ENCODE peak calls at places on chromosomes 13 and 19, in eight cellular contexts. D is heart left ventricle, M is neural progenitor cell, T is stomach, R is cardiac muscle cell, Z is tibial artery, W is fibroblast of mammary gland, L is progenitor cell of endocrine pancreas. H is an unnamed sample.

GRCh38 chr13:73109969-73110368 is 51.2 kb downstream of the KLF5 start:
- DNase-seq in D (no peak), M (no peak), T (no peak), R (no peak), Z (no peak), W (no peak), L (no peak), H (no peak)

GRCh38 chr13:111385182-111385857 is 64.9 kb downstream of the TEX29 start:
- DNase-seq in D (no peak), M (no peak), T (peak; percentile 10), R (no peak), Z (no peak), W (no peak), L (no peak), H (no peak)

GRCh38 chr13:44108345-44108858 is 228.7 kb downstream of the LACC1 start:
- DNase-seq in D (peak; percentile 25), M (no peak), T (peak; percentile 72), R (peak; percentile 5), Z (peak; percentile 31), W (peak; percentile 20), L (no peak), H (no peak)

GRCh38 chr19:46288896-46289588 is 7.8 kb upstream of the HIF3A start:
- DNase-seq in D (peak; percentile 46), M (no peak), T (no peak), R (peak; percentile 94), Z (peak; percentile 34), W (peak; percentile 98), L (no peak), H (no peak)

GRCh38 chr13:46804391-46804815 is 7.4 kb upstream of the ESD start:
- DNase-seq in D (no peak), M (no peak), T (no peak), R (peak; percentile 72), Z (no peak), W (peak; percentile 97), L (no peak), H (no peak)

GRCh38 chr13:27415116-27415515 is 9.3 kb upstream of the GTF3A start:
- DNase-seq in D (no peak), M (no peak), T (no peak), R (no peak), Z (no peak), W (no peak), L (no peak), H (no peak)

GRCh38 chr19:17944301-17944700 is 11.5 kb downstream of the CCDC124 start:
- DNase-seq in D (no peak), M (no peak), T (no peak), R (peak; percentile 71), Z (no peak), W (peak; percentile 89), L (no peak), H (no peak)

GRCh38 chr13:59890064-59890463 is 273.7 kb downstream of the DIAPH3 start:
- DNase-seq in D (no peak), M (no peak), T (no peak), R (peak; percentile 38), Z (no peak), W (peak; percentile 11), L (no peak), H (no peak)

GRCh38 chr13:111949311-111949710 is 117.6 kb upstream of the SOX1 start:
- DNase-seq in D (no peak), M (no peak), T (peak; percentile 10), R (no peak), Z (no peak), W (no peak), L (no peak), H (no peak)

GRCh38 chr19:18419699-18420460 is 682 bp downstream of the SSBP4 start:
- DNase-seq in D (no peak), M (peak; percentile 62), T (no peak), R (no peak), Z (peak; percentile 51), W (no peak), L (peak; percentile 20), H (no peak)

GRCh38 chr19:29662604-29663404 is 2.5 kb upstream of the PLEKHF1 start:
- DNase-seq in D (peak; percentile 68), M (no peak), T (peak; percentile 74), R (peak; percentile 95), Z (peak; percentile 85), W (peak; percentile 94), L (no peak), H (no peak)

GRCh38 chr19:29665215-29665825 is at the start of gene PLEKHF1:
- DNase-seq in D (peak; percentile 93), M (peak; percentile 93), T (peak; percentile 94), R (peak; percentile 79), Z (peak; percentile 87), W (peak; percentile 68), L (peak; percentile 92), H (peak; percentile 83)

GRCh38 chr19:29663861-29664752 is 1.2 kb upstream of the PLEKHF1 start:
- DNase-seq in D (no peak), M (no peak), T (no peak), R (no peak), Z (no peak), W (no peak), L (no peak), H (no peak)

GRCh38 chr19:29665826-29666633 is 769 bp downstream of the PLEKHF1 start:
- DNase-seq in D (peak; percentile 63), M (peak; percentile 62), T (peak; percentile 41), R (peak; percentile 73), Z (peak; percentile 79), W (peak; percentile 85), L (no peak), H (no peak)

DNA sequence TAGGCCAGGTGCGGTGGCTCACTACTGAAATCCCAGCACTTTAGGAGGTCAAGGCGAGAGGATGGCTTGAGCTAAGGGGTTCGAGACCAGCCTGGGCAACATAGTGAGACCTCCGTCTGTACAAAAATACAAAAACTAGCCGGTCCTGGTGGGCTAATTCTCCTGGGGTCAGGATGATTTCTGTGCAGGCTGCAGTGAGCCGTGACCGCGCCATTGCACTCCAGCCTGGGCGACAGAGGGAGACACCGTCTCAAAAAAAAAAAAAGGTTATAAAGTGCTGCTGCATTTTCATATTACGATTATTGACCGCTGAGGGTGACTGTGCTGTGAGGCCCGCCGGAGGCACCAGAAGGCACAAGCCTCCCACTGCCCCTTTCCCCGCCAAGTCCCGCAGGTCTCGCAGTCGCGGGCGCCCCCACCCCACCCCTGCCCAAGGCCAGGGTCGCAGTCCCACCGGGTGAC is 477 bp upstream of the PLEKHF1 start:
- DNase-seq in D (no peak), M (no peak), T (no peak), R (no peak), Z (no peak), W (no peak), L (no peak), H (no peak)
- TF ChIP-seq CTCF in D (no peak), M (no peak), T (no peak), R (no peak), Z (no peak), W (no peak), L (peak; percentile 25), H (peak; percentile 24)

GRCh38 chr19:41689993-41690800 is 2.1 kb upstream of the CEACAM7 start:
- DNase-seq in D (no peak), M (no peak), T (no peak), R (no peak), Z (no peak), W (no peak), L (no peak), H (no peak)

GRCh38 chr19:41690801-41691065 is 2.7 kb upstream of the CEACAM7 start:
- DNase-seq in D (no peak), M (no peak), T (no peak), R (no peak), Z (no peak), W (no peak), L (no peak), H (no peak)

GRCh38 chr19:41688687-41689086 is 617 bp upstream of the CEACAM7 start:
- DNase-seq in D (no peak), M (no peak), T (no peak), R (no peak), Z (no peak), W (no peak), L (no peak), H (no peak)

GRCh38 chr19:41694196-41694595 is 6.1 kb upstream of the CEACAM7 start:
- DNase-seq in D (no peak), M (no peak), T (no peak), R (no peak), Z (no peak), W (no peak), L (no peak), H (no peak)

DNA sequence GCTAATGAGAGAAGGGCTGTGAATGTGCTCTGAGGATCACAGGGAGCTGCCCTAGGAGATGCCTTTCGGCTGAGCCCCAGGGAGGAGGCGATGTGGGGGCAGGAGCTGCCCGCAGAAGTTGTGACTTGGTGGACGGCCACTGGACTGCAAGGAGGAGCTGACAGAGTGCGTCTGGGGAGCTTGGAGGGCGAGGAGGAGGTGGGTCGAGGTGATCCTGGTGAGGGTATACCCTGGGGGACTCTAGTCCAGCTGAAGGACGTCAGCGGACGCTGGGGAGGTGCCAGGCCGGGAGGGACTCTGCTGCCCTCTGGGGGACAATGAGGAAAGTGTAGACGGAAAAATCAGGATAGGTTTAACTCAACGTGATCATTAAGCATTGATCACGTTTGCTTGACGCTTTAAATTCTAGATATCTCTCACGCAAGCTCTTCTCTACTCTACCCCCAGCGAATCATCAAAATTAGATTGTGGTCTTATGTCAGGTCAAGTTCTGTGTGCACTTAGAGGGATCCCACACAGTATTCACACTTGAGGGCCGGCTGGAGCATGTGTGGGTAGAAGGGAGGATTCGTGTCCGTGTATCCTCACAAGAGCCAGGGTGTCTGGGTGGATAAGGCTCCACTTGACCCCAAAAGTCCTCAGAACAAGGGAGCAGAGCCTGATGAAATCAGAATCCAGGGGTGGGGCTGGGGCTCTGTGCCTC is 3.3 kb upstream of the CEACAM7 start:
- DNase-seq in D (no peak), M (no peak), T (peak; percentile 45), R (peak; percentile 12), Z (no peak), W (peak; percentile 7), L (no peak), H (no peak)
- TF ChIP-seq CTCF in D (no peak), M (peak; percentile 33), T (peak; percentile 51), R (peak; percentile 70), Z (no peak), W (peak; percentile 56), L (peak; percentile 18), H (peak; percentile 45)

GRCh38 chr13:113519556-113519955 is 29.0 kb upstream of the DCUN1D2 start:
- DNase-seq in D (no peak), M (no peak), T (no peak), R (no peak), Z (no peak), W (no peak), L (no peak), H (no peak)
- TF ChIP-seq CTCF in D (no peak), M (no peak), T (no peak), R (no peak), Z (no peak), W (no peak), L (no peak), H (no peak)

GRCh38 chr19:10467104-10467706 is 36.0 kb downstream of the KEAP1 start:
- DNase-seq in D (no peak), M (no peak), T (no peak), R (no peak), Z (no peak), W (no peak), L (no peak), H (no peak)
- TF ChIP-seq CTCF in D (no peak), M (no peak), T (no peak), R (no peak), Z (no peak), W (no peak), L (no peak), H (no peak)